ENCODE peak calls at places on chromosomes 3 and 15, in nine cellular contexts. F is NB4, S is IMR-90, O is ovary, Y is tibial nerve, T is upper lobe of right lung, V is cardiac muscle cell, R is lower lobe of right lung, M is psoas muscle. D is an unnamed sample.
A peak's percentile ranks its signal among the peaks of the same experiment; 100 is the strongest.

GRCh38 chr3:137509354-137510045 is 254.6 kb upstream of the SOX14 start:
- DNase-seq in F (no peak), S (no peak), O (no peak), Y (no peak), T (no peak), V (no peak), R (no peak), M (no peak), D (no peak)

GRCh38 chr3:31664031-31664430 is 131.3 kb downstream of the STT3B start:
- DNase-seq in F (no peak), S (no peak), O (no peak), Y (no peak), T (no peak), V (no peak), R (no peak), M (no peak), D (no peak)

GRCh38 chr3:53823956-53824320 is 22.3 kb downstream of the CHDH start:
- DNase-seq in F (no peak), S (no peak), O (no peak), Y (no peak), T (no peak), V (no peak), R (no peak), M (no peak), D (no peak)

GRCh38 chr3:13069495-13069894 is 3.7 kb downstream of the IQSEC1 start:
- DNase-seq in F (peak; percentile 74), S (no peak), O (no peak), Y (no peak), T (no peak), V (no peak), R (no peak), M (no peak), D (no peak)

GRCh38 chr15:90585863-90586262 is 56.1 kb downstream of the CRTC3 start:
- DNase-seq in F (no peak), S (peak; percentile 72), O (no peak), Y (no peak), T (no peak), V (no peak), R (no peak), M (no peak), D (no peak)

GRCh38 chr3:56773588-56774330 is 28.0 kb downstream of the ARHGEF3 start:
- DNase-seq in F (no peak), S (no peak), O (no peak), Y (no peak), T (no peak), V (no peak), R (no peak), M (no peak), D (no peak)

GRCh38 chr3:127132876-127133275 is 60.1 kb upstream of the PRR23E start:
- DNase-seq in F (no peak), S (no peak), O (no peak), Y (no peak), T (no peak), V (no peak), R (no peak), M (no peak), D (no peak)

GRCh38 chr3:65539620-65540019 is 499.1 kb downstream of the MAGI1 start:
- DNase-seq in F (no peak), S (no peak), O (no peak), Y (no peak), T (no peak), V (no peak), R (no peak), M (no peak), D (no peak)

GRCh38 chr3:106183762-106184391 is 315.1 kb upstream of the CBLB start:
- DNase-seq in F (no peak), S (peak; percentile 87), O (no peak), Y (no peak), T (no peak), V (no peak), R (no peak), M (no peak), D (no peak)

GRCh38 chr15:79071901-79072300 is 18.7 kb downstream of the RASGRF1 start:
- DNase-seq in F (no peak), S (no peak), O (peak; percentile 59), Y (peak; percentile 28), T (no peak), V (no peak), R (no peak), M (peak; percentile 26), D (no peak)

GRCh38 chr3:3356836-3357235 is 177.3 kb upstream of the CRBN start:
- DNase-seq in F (no peak), S (no peak), O (no peak), Y (no peak), T (no peak), V (no peak), R (no peak), M (no peak), D (no peak)

GRCh38 chr15:101359365-101359947 is 64.4 kb upstream of the SNRPA1 start:
- DNase-seq in F (no peak), S (peak; percentile 9), O (no peak), Y (no peak), T (no peak), V (no peak), R (no peak), M (no peak), D (peak; percentile 94)

GRCh38 chr15:43241100-43241499 is 20.3 kb upstream of the EPB42 start:
- DNase-seq in F (no peak), S (peak; percentile 32), O (no peak), Y (peak; percentile 32), T (no peak), V (no peak), R (no peak), M (peak; percentile 62), D (no peak)

GRCh38 chr3:59809016-59809415 is 759.2 kb upstream of the CFAP20DC start:
- DNase-seq in F (no peak), S (peak; percentile 70), O (no peak), Y (no peak), T (no peak), V (no peak), R (no peak), M (no peak), D (no peak)

GRCh38 chr3:61464785-61465184 is 96.6 kb upstream of the PTPRG start:
- DNase-seq in F (no peak), S (no peak), O (no peak), Y (no peak), T (no peak), V (no peak), R (no peak), M (no peak), D (no peak)

GRCh38 chr15:76905013-76905839 is at the start of gene SCAPER:
- DNase-seq in F (peak; percentile 97), S (peak; percentile 82), O (peak; percentile 95), Y (peak; percentile 85), T (peak; percentile 97), V (peak; percentile 95), R (peak; percentile 95), M (peak; percentile 95), D (peak; percentile 94)

GRCh38 chr15:22995786-22996185 is 15.6 kb upstream of the CYFIP1 start:
- DNase-seq in F (no peak), S (no peak), O (no peak), Y (no peak), T (no peak), V (no peak), R (no peak), M (no peak), D (no peak)

GRCh38 chr3:128845695-128846491 is 33.5 kb upstream of the ACAD9 start:
- DNase-seq in F (peak; percentile 98), S (peak; percentile 48), O (peak; percentile 92), Y (peak; percentile 73), T (peak; percentile 92), V (peak; percentile 89), R (peak; percentile 92), M (peak; percentile 88), D (no peak)

GRCh38 chr3:192928720-192929119 is 11.1 kb upstream of the MB21D2 start:
- DNase-seq in F (no peak), S (no peak), O (no peak), Y (no peak), T (no peak), V (no peak), R (no peak), M (no peak), D (no peak)

DNA sequence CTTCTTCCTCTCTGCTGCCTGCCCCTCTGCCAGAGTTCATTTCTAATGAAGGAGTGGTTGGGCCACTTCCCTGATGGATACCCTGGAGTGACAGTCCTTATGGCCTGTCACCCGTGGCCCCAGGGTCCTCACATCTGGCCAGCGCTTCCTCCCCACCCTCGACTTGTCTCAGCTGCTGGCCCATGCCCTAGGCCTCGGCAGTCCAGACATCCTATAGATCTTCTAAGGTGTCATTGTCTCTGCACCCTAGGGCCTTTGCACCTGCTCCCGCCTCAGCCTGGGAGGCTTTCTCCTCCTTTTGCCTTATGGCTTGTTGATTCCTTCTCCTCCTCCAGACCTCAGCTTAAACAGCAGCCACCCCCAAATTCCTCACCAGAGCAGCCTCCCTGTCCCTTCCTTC is 181.0 kb downstream of the NSMCE3 start:
- DNase-seq in F (no peak), S (no peak), O (no peak), Y (no peak), T (no peak), V (no peak), R (no peak), M (no peak), D (peak; percentile 55)
- H3K4me3 ChIP-seq in F (no peak overlapping the region), S (no peak overlapping the region), O (no peak overlapping the region), Y (no peak overlapping the region), T (no peak overlapping the region), V (no peak overlapping the region), R (no peak overlapping the region), M (no peak overlapping the region), D (no peak overlapping the region)

DNA sequence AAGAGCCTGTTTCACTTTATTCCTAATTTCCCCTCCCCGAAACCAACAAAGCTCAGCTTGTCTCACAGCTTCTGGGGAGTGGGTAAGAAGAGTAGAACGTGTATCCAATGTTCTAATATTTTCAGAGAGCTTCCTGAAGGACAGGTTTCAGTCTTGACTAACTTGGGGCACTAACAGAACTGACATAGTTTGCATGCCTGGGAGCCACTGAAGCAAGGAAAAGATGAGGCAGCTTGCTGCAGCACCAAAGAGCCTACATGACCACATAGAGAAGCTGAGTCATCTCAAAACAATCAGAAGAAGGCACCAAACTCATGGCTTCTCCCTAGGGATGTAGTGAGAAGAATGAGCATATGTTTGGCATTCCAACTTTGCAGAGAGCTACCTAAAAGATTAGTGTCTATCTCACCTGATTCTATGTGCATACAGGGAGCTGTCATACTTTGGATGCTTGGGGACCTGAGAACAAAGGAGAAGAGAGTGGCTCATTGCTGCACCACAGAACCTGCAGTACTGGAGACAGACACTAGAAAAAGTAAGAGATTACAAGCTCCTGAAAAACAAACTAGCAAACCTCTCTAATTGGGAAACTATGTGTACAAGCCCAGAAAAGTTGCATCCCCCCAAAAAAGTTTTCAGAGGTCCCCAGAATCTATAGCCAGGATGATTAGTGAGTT is 86.9 kb downstream of the DCLK3 start:
- DNase-seq in F (peak; percentile 4), S (peak; percentile 90), O (no peak), Y (no peak), T (no peak), V (no peak), R (no peak), M (no peak), D (no peak)
- TF ChIP-seq CTCF in F (no peak), S (no peak), O (no peak), Y (no peak), T (no peak), V (no peak), R (no peak), M (no peak), D (no peak)

GRCh38 chr3:37863949-37864822 is 2.5 kb downstream of the CTDSPL start:
- DNase-seq in F (no peak), S (no peak), O (no peak), Y (no peak), T (no peak), V (no peak), R (no peak), M (no peak), D (no peak)
- H3K4me3 ChIP-seq in F (no peak overlapping the region), S (no peak overlapping the region), O (no peak overlapping the region), Y (no peak overlapping the region), T (peak overlapping the region; percentile 69), V (no peak overlapping the region), R (peak overlapping the region; percentile 78), M (no peak overlapping the region), D (no peak overlapping the region)

GRCh38 chr15:41695750-41696436 is 35.7 kb downstream of the MGA start:
- DNase-seq in F (peak; percentile 92), S (peak; percentile 73), O (no peak), Y (peak; percentile 11), T (no peak), V (peak; percentile 14), R (no peak), M (no peak), D (no peak)
- TF ChIP-seq CTCF in F (peak; percentile 51), S (peak; percentile 56), O (no peak), Y (no peak), T (peak; percentile 35), V (peak; percentile 43), R (peak; percentile 29), M (no peak), D (peak; percentile 48)